ENCODE peak calls at places on chromosomes 16 and 17, in nine cellular contexts. One of them, this sample, is unnamed.

GRCh38 chr17:42682400-42683384 is at the start of gene CNTNAP1:
- DNase-seq in ascending aorta: no peak
- DNase-seq in endodermal cell: peak; percentile 90
- DNase-seq in body of pancreas: peak; percentile 40
- DNase-seq in BJ: no peak
- DNase-seq in bronchial epithelial cell: peak; percentile 48
- DNase-seq in IMR-90: peak; percentile 84
- DNase-seq in AG09309: no peak
- DNase-seq in RWPE1: peak; percentile 55
- DNase-seq in this sample: peak; percentile 63

GRCh38 chr17:5485270-5486205 is at the start of gene DERL2:
- DNase-seq in ascending aorta: no peak
- DNase-seq in endodermal cell: no peak
- DNase-seq in body of pancreas: no peak
- DNase-seq in BJ: no peak
- DNase-seq in bronchial epithelial cell: no peak
- DNase-seq in IMR-90: peak; percentile 44
- DNase-seq in AG09309: no peak
- DNase-seq in RWPE1: peak; percentile 58
- DNase-seq in this sample: no peak

GRCh38 chr17:72602517-72603345 is 481.9 kb downstream of the SOX9 start:
- DNase-seq in ascending aorta: no peak
- DNase-seq in endodermal cell: peak; percentile 89
- DNase-seq in body of pancreas: peak; percentile 47
- DNase-seq in BJ: no peak
- DNase-seq in bronchial epithelial cell: peak; percentile 72
- DNase-seq in IMR-90: peak; percentile 73
- DNase-seq in AG09309: no peak
- DNase-seq in RWPE1: no peak
- DNase-seq in this sample: peak; percentile 91

GRCh38 chr16:2047330-2048115 is at the start of the genes NTHL1 and TSC2:
- DNase-seq in ascending aorta: peak; percentile 88
- DNase-seq in endodermal cell: peak; percentile 99
- DNase-seq in body of pancreas: peak; percentile 97
- DNase-seq in BJ: peak; percentile 80
- DNase-seq in bronchial epithelial cell: peak; percentile 91
- DNase-seq in IMR-90: peak; percentile 95
- DNase-seq in AG09309: peak; percentile 78
- DNase-seq in RWPE1: peak; percentile 90
- DNase-seq in this sample: peak; percentile 95

GRCh38 chr17:19320876-19321275 is 41.6 kb downstream of the B9D1 start:
- DNase-seq in ascending aorta: no peak
- DNase-seq in endodermal cell: peak; percentile 41
- DNase-seq in body of pancreas: no peak
- DNase-seq in BJ: no peak
- DNase-seq in bronchial epithelial cell: no peak
- DNase-seq in IMR-90: no peak
- DNase-seq in AG09309: no peak
- DNase-seq in RWPE1: no peak
- DNase-seq in this sample: no peak

GRCh38 chr17:41678907-41679739 is 9.6 kb upstream of the EIF1 start:
- DNase-seq in ascending aorta: no peak
- DNase-seq in endodermal cell: peak; percentile 74
- DNase-seq in body of pancreas: no peak
- DNase-seq in BJ: no peak
- DNase-seq in bronchial epithelial cell: peak; percentile 80
- DNase-seq in IMR-90: peak; percentile 28
- DNase-seq in AG09309: no peak
- DNase-seq in RWPE1: no peak
- DNase-seq in this sample: peak; percentile 91

GRCh38 chr16:89880477-89881367 is 7.3 kb downstream of the TCF25 start:
- DNase-seq in ascending aorta: no peak
- DNase-seq in endodermal cell: no peak
- DNase-seq in body of pancreas: no peak
- DNase-seq in BJ: no peak
- DNase-seq in bronchial epithelial cell: peak; percentile 85
- DNase-seq in IMR-90: no peak
- DNase-seq in AG09309: no peak
- DNase-seq in RWPE1: peak; percentile 78
- DNase-seq in this sample: no peak

GRCh38 chr16:3673201-3673600 is 18.7 kb downstream of the DNASE1 start:
- DNase-seq in ascending aorta: no peak
- DNase-seq in endodermal cell: no peak
- DNase-seq in body of pancreas: no peak
- DNase-seq in BJ: no peak
- DNase-seq in bronchial epithelial cell: no peak
- DNase-seq in IMR-90: no peak
- DNase-seq in AG09309: no peak
- DNase-seq in RWPE1: no peak
- DNase-seq in this sample: no peak

GRCh38 chr17:75812096-75813001 is 27.7 kb downstream of the UNK start:
- DNase-seq in ascending aorta: no peak
- DNase-seq in endodermal cell: peak; percentile 47
- DNase-seq in body of pancreas: no peak
- DNase-seq in BJ: no peak
- DNase-seq in bronchial epithelial cell: no peak
- DNase-seq in IMR-90: peak; percentile 13
- DNase-seq in AG09309: no peak
- DNase-seq in RWPE1: no peak
- DNase-seq in this sample: no peak

GRCh38 chr16:82603784-82604411 is 22.9 kb upstream of the CDH13 start:
- DNase-seq in ascending aorta: no peak
- DNase-seq in endodermal cell: peak; percentile 86
- DNase-seq in body of pancreas: peak; percentile 49
- DNase-seq in BJ: no peak
- DNase-seq in bronchial epithelial cell: peak; percentile 50
- DNase-seq in IMR-90: peak; percentile 73
- DNase-seq in AG09309: peak; percentile 40
- DNase-seq in RWPE1: peak; percentile 49
- DNase-seq in this sample: peak; percentile 64

GRCh38 chr17:9195346-9195870 is 174.1 kb downstream of the NTN1 start:
- DNase-seq in ascending aorta: no peak
- DNase-seq in endodermal cell: no peak
- DNase-seq in body of pancreas: no peak
- DNase-seq in BJ: no peak
- DNase-seq in bronchial epithelial cell: no peak
- DNase-seq in IMR-90: no peak
- DNase-seq in AG09309: no peak
- DNase-seq in RWPE1: no peak
- DNase-seq in this sample: no peak

GRCh38 chr17:74970395-74970794 is 2.2 kb downstream of the HID1 start:
- DNase-seq in ascending aorta: no peak
- DNase-seq in endodermal cell: peak; percentile 46
- DNase-seq in body of pancreas: no peak
- DNase-seq in BJ: no peak
- DNase-seq in bronchial epithelial cell: no peak
- DNase-seq in IMR-90: no peak
- DNase-seq in AG09309: no peak
- DNase-seq in RWPE1: no peak
- DNase-seq in this sample: no peak

GRCh38 chr17:58341861-58342475 is 10.0 kb downstream of the SUPT4H1 start:
- DNase-seq in ascending aorta: no peak
- DNase-seq in endodermal cell: no peak
- DNase-seq in body of pancreas: no peak
- DNase-seq in BJ: no peak
- DNase-seq in bronchial epithelial cell: no peak
- DNase-seq in IMR-90: no peak
- DNase-seq in AG09309: no peak
- DNase-seq in RWPE1: no peak
- DNase-seq in this sample: no peak

GRCh38 chr17:80123791-80124190 is 22.4 kb downstream of the GAA start:
- DNase-seq in ascending aorta: no peak
- DNase-seq in endodermal cell: no peak
- DNase-seq in body of pancreas: peak; percentile 62
- DNase-seq in BJ: no peak
- DNase-seq in bronchial epithelial cell: peak; percentile 53
- DNase-seq in IMR-90: peak; percentile 75
- DNase-seq in AG09309: no peak
- DNase-seq in RWPE1: no peak
- DNase-seq in this sample: peak; percentile 41

GRCh38 chr16:85675528-85675927 is 13.2 kb downstream of the GINS2 start:
- DNase-seq in ascending aorta: no peak
- DNase-seq in endodermal cell: no peak
- DNase-seq in body of pancreas: no peak
- DNase-seq in BJ: no peak
- DNase-seq in bronchial epithelial cell: no peak
- DNase-seq in IMR-90: peak; percentile 56
- DNase-seq in AG09309: no peak
- DNase-seq in RWPE1: no peak
- DNase-seq in this sample: peak; percentile 32
- TF ChIP-seq CTCF in ascending aorta: peak; percentile 24
- TF ChIP-seq CTCF in endodermal cell: peak; percentile 73
- TF ChIP-seq CTCF in body of pancreas: no peak
- TF ChIP-seq CTCF in BJ: peak; percentile 48
- TF ChIP-seq CTCF in bronchial epithelial cell: peak; percentile 50
- TF ChIP-seq CTCF in IMR-90: peak; percentile 57
- TF ChIP-seq CTCF in AG09309: peak; percentile 45
- TF ChIP-seq CTCF in RWPE1: peak; percentile 47
- TF ChIP-seq CTCF in this sample: peak; percentile 43

DNA sequence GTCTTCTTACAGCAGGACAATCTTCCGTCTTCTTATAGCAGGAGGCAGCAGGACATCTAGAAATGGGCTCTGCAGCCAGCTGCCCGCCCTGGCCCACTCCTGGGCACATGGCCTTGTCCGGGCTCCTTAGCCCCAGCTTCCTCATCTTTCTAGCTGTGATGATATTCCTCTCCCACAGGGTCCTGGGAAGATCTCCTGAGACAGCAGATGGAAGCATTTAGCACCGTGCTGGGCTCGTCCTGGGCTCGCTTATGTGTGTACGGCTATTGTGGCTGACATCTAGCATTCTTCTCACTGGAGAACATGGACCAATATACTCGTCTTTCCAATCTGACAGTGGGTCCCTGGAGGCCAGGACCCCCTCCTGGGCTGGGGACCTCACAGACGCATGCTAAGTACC is 48.5 kb downstream of the TIMM22 start:
- DNase-seq in ascending aorta: no peak
- DNase-seq in endodermal cell: no peak
- DNase-seq in body of pancreas: no peak
- DNase-seq in BJ: no peak
- DNase-seq in bronchial epithelial cell: no peak
- DNase-seq in IMR-90: no peak
- DNase-seq in AG09309: no peak
- DNase-seq in RWPE1: no peak
- DNase-seq in this sample: no peak
- TF ChIP-seq CTCF in ascending aorta: no peak
- TF ChIP-seq CTCF in endodermal cell: no peak
- TF ChIP-seq CTCF in body of pancreas: no peak
- TF ChIP-seq CTCF in BJ: no peak
- TF ChIP-seq CTCF in bronchial epithelial cell: no peak
- TF ChIP-seq CTCF in IMR-90: no peak
- TF ChIP-seq CTCF in AG09309: no peak
- TF ChIP-seq CTCF in RWPE1: no peak
- TF ChIP-seq CTCF in this sample: no peak

DNA sequence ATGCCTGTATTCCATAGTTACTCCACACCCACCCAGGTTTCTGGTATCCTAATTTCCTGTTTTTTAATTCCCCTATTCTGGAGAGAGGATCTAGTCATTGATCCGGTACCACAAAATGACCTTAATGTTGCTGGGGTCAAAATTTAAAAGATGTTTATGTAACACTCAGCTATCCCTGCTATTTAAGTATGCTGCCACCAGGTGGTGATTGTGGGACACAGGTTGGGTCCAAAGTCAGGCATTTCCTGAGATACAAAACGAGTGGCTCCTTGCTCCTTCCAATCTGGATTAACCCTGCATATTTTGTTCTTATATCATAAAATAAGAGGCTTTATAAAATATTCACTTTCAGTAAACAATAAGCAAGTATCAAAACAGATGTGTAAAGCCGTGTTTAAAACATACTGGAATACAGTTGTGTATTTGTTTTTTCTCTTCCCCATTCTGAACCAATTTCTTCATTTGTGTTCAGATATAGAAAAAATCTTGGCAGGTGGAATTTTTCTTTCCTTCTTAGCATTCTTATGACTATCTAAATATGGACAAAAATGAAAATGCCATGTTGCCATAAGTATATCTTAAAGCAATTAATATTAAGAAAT is 16.3 kb downstream of the HS3ST4 start:
- DNase-seq in ascending aorta: no peak
- DNase-seq in endodermal cell: peak; percentile 83
- DNase-seq in body of pancreas: peak; percentile 59
- DNase-seq in BJ: no peak
- DNase-seq in bronchial epithelial cell: peak; percentile 11
- DNase-seq in IMR-90: no peak
- DNase-seq in AG09309: no peak
- DNase-seq in RWPE1: no peak
- DNase-seq in this sample: peak; percentile 8
- TF ChIP-seq CTCF in ascending aorta: no peak
- TF ChIP-seq CTCF in endodermal cell: peak; percentile 88
- TF ChIP-seq CTCF in body of pancreas: peak; percentile 45
- TF ChIP-seq CTCF in BJ: peak; percentile 30
- TF ChIP-seq CTCF in bronchial epithelial cell: peak; percentile 30
- TF ChIP-seq CTCF in IMR-90: peak; percentile 29
- TF ChIP-seq CTCF in AG09309: peak; percentile 22
- TF ChIP-seq CTCF in RWPE1: peak; percentile 12
- TF ChIP-seq CTCF in this sample: peak; percentile 17

DNA sequence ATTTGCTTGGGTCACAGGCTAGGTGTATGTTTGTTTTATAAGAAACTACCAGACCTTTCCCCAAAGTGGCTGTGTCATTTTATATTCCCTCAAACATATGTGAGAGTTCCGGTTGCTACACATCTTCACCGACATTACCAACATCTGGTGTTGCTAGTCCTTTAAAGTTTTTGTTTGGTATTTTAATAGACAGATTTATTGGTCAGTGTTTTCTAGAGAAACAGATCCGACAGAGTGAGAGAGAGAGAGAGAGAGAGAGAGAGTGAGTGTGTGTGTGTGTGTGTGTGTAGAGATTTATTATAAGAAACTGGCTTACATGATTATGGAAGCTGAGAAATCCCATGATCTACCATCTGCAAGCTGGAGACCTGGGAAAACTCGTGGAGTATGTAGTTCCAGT is 31.0 kb downstream of the LDHD start:
- DNase-seq in ascending aorta: no peak
- DNase-seq in endodermal cell: no peak
- DNase-seq in body of pancreas: no peak
- DNase-seq in BJ: peak; percentile 53
- DNase-seq in bronchial epithelial cell: no peak
- DNase-seq in IMR-90: no peak
- DNase-seq in AG09309: peak; percentile 55
- DNase-seq in RWPE1: no peak
- DNase-seq in this sample: no peak
- TF ChIP-seq CTCF in ascending aorta: no peak
- TF ChIP-seq CTCF in endodermal cell: no peak
- TF ChIP-seq CTCF in body of pancreas: no peak
- TF ChIP-seq CTCF in BJ: no peak
- TF ChIP-seq CTCF in bronchial epithelial cell: no peak
- TF ChIP-seq CTCF in IMR-90: no peak
- TF ChIP-seq CTCF in AG09309: no peak
- TF ChIP-seq CTCF in RWPE1: no peak
- TF ChIP-seq CTCF in this sample: no peak